ENCODE peak calls at places on chromosomes 6 and 20, in seven cellular contexts. One of them, this sample, is unnamed.

GRCh38 chr20:57869951-57870315 is 160.1 kb upstream of the PMEPA1 start:
- DNase-seq in K562: no peak
- DNase-seq in H1: no peak
- DNase-seq in HepG2: no peak
- DNase-seq in IMR-90: no peak
- DNase-seq in GM12878: no peak
- DNase-seq in HCT116: no peak
- DNase-seq in this sample: no peak

GRCh38 chr6:90074161-90074560 is 179.9 kb downstream of the GJA10 start:
- DNase-seq in H1: no peak
- DNase-seq in IMR-90: peak
- DNase-seq in K562: no peak
- DNase-seq in HCT116: no peak
- DNase-seq in GM12878: no peak
- DNase-seq in HepG2: peak
- DNase-seq in this sample: no peak

GRCh38 chr6:22279427-22279826 is 17.4 kb downstream of the PRL start:
- DNase-seq in GM12878: no peak
- DNase-seq in K562: no peak
- DNase-seq in IMR-90: no peak
- DNase-seq in HCT116: no peak
- DNase-seq in HepG2: no peak
- DNase-seq in H1: no peak
- DNase-seq in this sample: no peak

GRCh38 chr20:41996951-41997350 is 378.8 kb upstream of the CHD6 start:
- DNase-seq in H1: no peak
- DNase-seq in K562: no peak
- DNase-seq in HepG2: no peak
- DNase-seq in GM12878: no peak
- DNase-seq in HCT116: no peak
- DNase-seq in IMR-90: no peak
- DNase-seq in this sample: no peak

GRCh38 chr6:137819740-137820139 is 47.3 kb upstream of the TNFAIP3 start:
- DNase-seq in K562: no peak
- DNase-seq in IMR-90: no peak
- DNase-seq in GM12878: peak
- DNase-seq in H1: no peak
- DNase-seq in HepG2: no peak
- DNase-seq in HCT116: no peak
- DNase-seq in this sample: no peak

GRCh38 chr20:48823960-48824497 is 3.8 kb downstream of the PREX1 start:
- DNase-seq in HCT116: no peak
- DNase-seq in GM12878: peak
- DNase-seq in HepG2: no peak
- DNase-seq in H1: no peak
- DNase-seq in K562: no peak
- DNase-seq in IMR-90: peak
- DNase-seq in this sample: no peak

GRCh38 chr6:73372516-73372915 is 2.8 kb upstream of the OOEP start:
- DNase-seq in GM12878: no peak
- DNase-seq in HCT116: no peak
- DNase-seq in K562: no peak
- DNase-seq in H1: no peak
- DNase-seq in HepG2: no peak
- DNase-seq in IMR-90: no peak
- DNase-seq in this sample: no peak

GRCh38 chr6:11536795-11537194 is 754 bp upstream of the TMEM170B start:
- DNase-seq in K562: peak
- DNase-seq in IMR-90: no peak
- DNase-seq in GM12878: no peak
- DNase-seq in HCT116: no peak
- DNase-seq in H1: peak
- DNase-seq in HepG2: no peak
- DNase-seq in this sample: no peak

GRCh38 chr20:46600286-46600752 is 49.9 kb upstream of the OCSTAMP start:
- DNase-seq in HepG2: no peak
- DNase-seq in K562: no peak
- DNase-seq in GM12878: no peak
- DNase-seq in IMR-90: no peak
- DNase-seq in HCT116: no peak
- DNase-seq in H1: no peak
- DNase-seq in this sample: no peak

GRCh38 chr20:61566691-61567090 is 314.6 kb downstream of the CDH4 start:
- DNase-seq in GM12878: no peak
- DNase-seq in H1: no peak
- DNase-seq in K562: no peak
- DNase-seq in HepG2: no peak
- DNase-seq in IMR-90: no peak
- DNase-seq in HCT116: no peak
- DNase-seq in this sample: no peak

GRCh38 chr20:52082612-52083011 is 109.0 kb downstream of the ZFP64 start:
- DNase-seq in HepG2: no peak
- DNase-seq in IMR-90: no peak
- DNase-seq in K562: no peak
- DNase-seq in GM12878: no peak
- DNase-seq in HCT116: no peak
- DNase-seq in H1: no peak
- DNase-seq in this sample: no peak

GRCh38 chr6:78513856-78514255 is 353.5 kb upstream of the IRAK1BP1 start:
- DNase-seq in H1: no peak
- DNase-seq in IMR-90: no peak
- DNase-seq in HCT116: peak
- DNase-seq in HepG2: no peak
- DNase-seq in GM12878: no peak
- DNase-seq in K562: no peak
- DNase-seq in this sample: no peak

GRCh38 chr20:47506335-47506734 is 4.6 kb downstream of the NCOA3 start:
- DNase-seq in HCT116: no peak
- DNase-seq in K562: no peak
- DNase-seq in HepG2: no peak
- DNase-seq in H1: no peak
- DNase-seq in IMR-90: no peak
- DNase-seq in GM12878: no peak
- DNase-seq in this sample: no peak

GRCh38 chr6:130503146-130503545 is 137.3 kb downstream of the TMEM200A start:
- DNase-seq in H1: no peak
- DNase-seq in HCT116: no peak
- DNase-seq in HepG2: no peak
- DNase-seq in GM12878: no peak
- DNase-seq in IMR-90: peak
- DNase-seq in K562: no peak
- DNase-seq in this sample: no peak

GRCh38 chr6:142887534-142887933 is 57.4 kb downstream of the HIVEP2 start:
- DNase-seq in HCT116: no peak
- DNase-seq in K562: no peak
- DNase-seq in HepG2: no peak
- DNase-seq in GM12878: no peak
- DNase-seq in IMR-90: no peak
- DNase-seq in H1: no peak
- DNase-seq in this sample: no peak

DNA sequence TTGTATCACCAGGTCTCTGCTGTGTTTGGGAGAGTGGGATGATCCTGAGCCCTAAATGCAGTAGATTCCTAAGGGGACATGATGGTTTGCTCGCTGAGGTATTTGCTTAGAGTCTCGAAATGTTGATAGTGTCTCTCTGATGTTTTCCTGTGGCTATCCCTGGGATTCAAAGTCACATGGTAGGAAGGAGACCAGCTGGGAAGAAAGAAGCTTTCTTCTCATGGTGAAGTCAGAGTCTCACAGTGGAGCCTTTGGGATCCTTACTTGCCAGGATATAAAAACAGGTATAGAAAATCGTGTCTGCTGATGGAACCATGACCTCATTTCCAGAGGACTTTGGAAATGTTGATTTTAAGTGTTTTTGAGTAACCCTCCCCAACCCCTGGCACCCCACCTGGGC is 259.3 kb upstream of the SUPT3H start:
- DNase-seq in HCT116: no peak
- DNase-seq in IMR-90: no peak
- DNase-seq in H1: no peak
- DNase-seq in HepG2: no peak
- DNase-seq in K562: no peak
- DNase-seq in GM12878: no peak
- DNase-seq in this sample: no peak
- TF ChIP-seq CEBPB in HCT116: no peak
- TF ChIP-seq CEBPB in IMR-90: no peak
- TF ChIP-seq CEBPB in H1: no peak
- TF ChIP-seq CEBPB in HepG2: no peak
- TF ChIP-seq CEBPB in K562: no peak
- TF ChIP-seq CEBPB in GM12878: no peak
- TF ChIP-seq CEBPB in this sample: no peak

GRCh38 chr20:36575066-36575743 is 1.8 kb downstream of the TGIF2 start:
- DNase-seq in IMR-90: peak
- DNase-seq in HCT116: no peak
- DNase-seq in K562: peak
- DNase-seq in GM12878: no peak
- DNase-seq in HepG2: peak
- DNase-seq in H1: peak
- DNase-seq in this sample: peak
- TF ChIP-seq CEBPB in IMR-90: no peak
- TF ChIP-seq CEBPB in HCT116: no peak
- TF ChIP-seq CEBPB in K562: no peak
- TF ChIP-seq CEBPB in GM12878: no peak
- TF ChIP-seq CEBPB in HepG2: no peak
- TF ChIP-seq CEBPB in H1: no peak
- TF ChIP-seq CEBPB in this sample: no peak

GRCh38 chr20:49916146-49917002 is 1.0 kb upstream of the SPATA2 start:
- DNase-seq in H1: no peak
- DNase-seq in K562: peak
- DNase-seq in IMR-90: peak
- DNase-seq in HCT116: no peak
- DNase-seq in HepG2: peak
- DNase-seq in GM12878: no peak
- DNase-seq in this sample: peak
- TF ChIP-seq CEBPB in H1: no peak
- TF ChIP-seq CEBPB in K562: no peak
- TF ChIP-seq CEBPB in IMR-90: no peak
- TF ChIP-seq CEBPB in HCT116: no peak
- TF ChIP-seq CEBPB in HepG2: peak
- TF ChIP-seq CEBPB in GM12878: no peak
- TF ChIP-seq CEBPB in this sample: no peak

GRCh38 chr6:5087389-5087788 is 2.2 kb downstream of the PPP1R3G start:
- DNase-seq in H1: peak
- DNase-seq in HCT116: no peak
- DNase-seq in GM12878: no peak
- DNase-seq in K562: no peak
- DNase-seq in IMR-90: no peak
- DNase-seq in HepG2: no peak
- DNase-seq in this sample: no peak

GRCh38 chr6:5086294-5086890 is 1.3 kb downstream of the PPP1R3G start:
- DNase-seq in HepG2: no peak
- DNase-seq in IMR-90: no peak
- DNase-seq in HCT116: no peak
- DNase-seq in K562: no peak
- DNase-seq in H1: peak
- DNase-seq in GM12878: no peak
- DNase-seq in this sample: no peak

GRCh38 chr6:5084192-5084786 is 852 bp upstream of the PPP1R3G start:
- DNase-seq in GM12878: no peak
- DNase-seq in IMR-90: no peak
- DNase-seq in HCT116: no peak
- DNase-seq in H1: no peak
- DNase-seq in HepG2: no peak
- DNase-seq in K562: peak
- DNase-seq in this sample: no peak

GRCh38 chr6:5084787-5085637 is at the start of gene PPP1R3G:
- DNase-seq in H1: peak
- DNase-seq in K562: no peak
- DNase-seq in IMR-90: peak
- DNase-seq in GM12878: no peak
- DNase-seq in HepG2: no peak
- DNase-seq in HCT116: no peak
- DNase-seq in this sample: peak

GRCh38 chr6:5085638-5086293 is 625 bp downstream of the PPP1R3G start:
- DNase-seq in HCT116: no peak
- DNase-seq in K562: no peak
- DNase-seq in GM12878: no peak
- DNase-seq in IMR-90: peak
- DNase-seq in H1: peak
- DNase-seq in HepG2: no peak
- DNase-seq in this sample: no peak
- TF ChIP-seq CEBPB in HCT116: no peak
- TF ChIP-seq CEBPB in K562: no peak
- TF ChIP-seq CEBPB in GM12878: no peak
- TF ChIP-seq CEBPB in IMR-90: no peak
- TF ChIP-seq CEBPB in H1: no peak
- TF ChIP-seq CEBPB in HepG2: no peak
- TF ChIP-seq CEBPB in this sample: no peak

DNA sequence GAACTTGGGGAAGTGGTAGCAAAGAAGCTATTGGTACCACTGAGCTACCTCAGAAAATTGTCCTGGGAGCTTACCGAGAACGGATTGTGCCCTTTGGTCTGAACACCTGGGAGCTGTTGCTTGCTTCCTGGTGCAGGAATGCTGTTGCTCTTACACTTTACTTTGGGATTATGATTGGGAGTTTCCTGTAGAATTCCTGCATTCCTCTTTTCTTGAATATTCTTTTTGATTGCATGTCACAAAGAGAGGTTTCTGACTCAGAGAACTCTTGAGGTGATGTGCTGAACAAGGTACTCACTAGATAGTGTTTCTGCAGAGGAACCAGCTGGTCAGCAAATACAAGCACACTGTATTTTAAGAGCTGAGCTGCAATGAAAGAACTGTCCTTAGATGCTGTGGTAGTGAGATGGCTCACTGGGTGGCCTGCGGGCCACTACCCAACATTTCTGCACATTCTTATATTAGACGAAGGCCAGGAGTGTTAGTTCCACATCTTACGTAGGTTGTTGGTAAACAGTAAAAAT is 35.0 kb downstream of the LRRC1 start:
- DNase-seq in H1: no peak
- DNase-seq in GM12878: no peak
- DNase-seq in IMR-90: no peak
- DNase-seq in K562: no peak
- DNase-seq in HepG2: peak
- DNase-seq in HCT116: no peak
- DNase-seq in this sample: no peak
- TF ChIP-seq CEBPB in H1: no peak
- TF ChIP-seq CEBPB in GM12878: no peak
- TF ChIP-seq CEBPB in IMR-90: no peak
- TF ChIP-seq CEBPB in K562: no peak
- TF ChIP-seq CEBPB in HepG2: no peak
- TF ChIP-seq CEBPB in HCT116: no peak
- TF ChIP-seq CEBPB in this sample: no peak

DNA sequence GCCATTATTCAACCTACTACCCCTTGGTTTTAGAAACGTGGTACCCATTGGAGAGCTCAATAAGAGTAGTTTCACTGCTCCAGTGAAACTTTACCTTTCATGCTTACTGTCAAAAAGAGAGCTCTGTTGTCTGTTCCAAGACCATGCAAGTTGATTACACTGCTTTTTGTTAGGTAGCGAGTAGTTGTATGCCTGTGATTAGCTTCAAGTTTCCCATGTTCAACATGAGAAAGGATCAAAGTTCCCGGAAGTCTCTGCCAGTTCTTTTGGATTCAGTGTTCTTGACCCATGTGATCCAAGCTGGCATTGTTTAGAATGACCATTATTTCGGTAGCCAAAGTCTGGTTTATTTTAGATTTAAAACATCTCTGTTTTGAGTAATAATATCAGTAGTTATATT is 107.1 kb downstream of the ZFAND3 start:
- DNase-seq in HCT116: no peak
- DNase-seq in GM12878: no peak
- DNase-seq in H1: no peak
- DNase-seq in HepG2: no peak
- DNase-seq in IMR-90: no peak
- DNase-seq in K562: no peak
- DNase-seq in this sample: no peak
- TF ChIP-seq CEBPB in HCT116: no peak
- TF ChIP-seq CEBPB in GM12878: no peak
- TF ChIP-seq CEBPB in H1: no peak
- TF ChIP-seq CEBPB in HepG2: no peak
- TF ChIP-seq CEBPB in IMR-90: no peak
- TF ChIP-seq CEBPB in K562: no peak
- TF ChIP-seq CEBPB in this sample: no peak